ENCODE peak calls at places on chromosome 5, in seven cellular contexts. Q is Caco-2, I is lung, Y is IMR-90, K is psoas muscle, U is colonic mucosa, S is GM06990. L is an unnamed sample.

GRCh38 chr5:14400611-14401010 is 181.0 kb upstream of the OTULINL start:
- DNase-seq in Q (no peak), S (no peak), U (no peak), I (no peak), K (no peak), Y (no peak), L (no peak)

GRCh38 chr5:175728885-175729828 is 71.3 kb downstream of the HRH2 start:
- DNase-seq in U (no peak), Y (no peak), Q (peak), S (no peak), I (no peak), K (no peak), L (peak)

GRCh38 chr5:55847837-55848236 is 3.3 kb upstream of the IL31RA start:
- DNase-seq in U (no peak), K (no peak), S (no peak), Y (peak), I (no peak), Q (no peak), L (no peak)

GRCh38 chr5:10689391-10690081 is 71.5 kb downstream of the DAP start:
- DNase-seq in I (no peak), Y (peak), U (no peak), S (peak), K (no peak), Q (no peak), L (peak)

GRCh38 chr5:79924936-79925893 is 65.8 kb downstream of the MTX3 start:
- DNase-seq in I (no peak), Y (peak), S (no peak), K (no peak), U (no peak), Q (no peak), L (peak)

GRCh38 chr5:144468542-144468941 is 297.9 kb downstream of the KCTD16 start:
- DNase-seq in I (no peak), Q (no peak), U (no peak), Y (no peak), K (no peak), S (no peak), L (no peak)

GRCh38 chr5:146699129-146699528 is 179.4 kb downstream of the PPP2R2B start:
- DNase-seq in K (no peak), U (no peak), I (no peak), Y (no peak), S (no peak), Q (no peak), L (no peak)

GRCh38 chr5:90709323-90710148 is 150.9 kb downstream of the ADGRV1 start:
- DNase-seq in U (peak), I (peak), Y (peak), K (no peak), S (no peak), Q (peak), L (peak)

GRCh38 chr5:81335946-81336345 is 34.6 kb downstream of the ZCCHC9 start:
- DNase-seq in K (no peak), Q (no peak), U (no peak), Y (no peak), I (no peak), S (no peak), L (no peak)

GRCh38 chr5:178215263-178216002 is 11.1 kb downstream of the HNRNPAB start:
- DNase-seq in I (no peak), Q (no peak), S (no peak), U (peak), Y (no peak), K (no peak), L (no peak)

DNA sequence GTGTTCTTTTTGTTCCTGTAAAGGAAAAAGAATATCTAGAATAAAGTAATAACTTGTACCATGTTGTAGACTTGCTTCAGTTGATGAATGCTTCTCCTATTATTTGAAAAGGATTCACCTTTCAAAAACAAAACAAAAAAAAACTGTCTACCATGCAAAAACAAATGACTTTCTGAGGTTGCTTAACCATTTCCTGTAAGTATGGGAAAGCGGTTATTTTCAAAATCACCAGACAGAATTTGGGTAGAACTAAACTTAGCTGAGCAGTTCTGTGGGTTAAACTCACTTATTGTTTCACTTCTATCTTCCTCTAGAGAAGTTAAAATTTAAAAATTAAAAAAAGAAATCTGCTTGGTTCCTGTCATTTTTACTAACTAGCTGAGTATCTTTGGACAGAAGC is 25.2 kb downstream of the LNPEP start:
- DNase-seq in I (no peak), S (peak), U (no peak), Q (no peak), Y (no peak), K (no peak), L (peak)
- H3K4me3 ChIP-seq in I (no peak), S (no peak), U (no peak), Q (no peak), Y (no peak), K (no peak), L (no peak)

GRCh38 chr5:103041071-103041676 is 78.8 kb downstream of the GIN1 start:
- DNase-seq in Y (peak), I (no peak), U (no peak), K (no peak), Q (no peak), S (no peak), L (peak)

GRCh38 chr5:103035701-103036100 is 84.2 kb downstream of the GIN1 start:
- DNase-seq in Q (no peak), S (no peak), Y (no peak), I (no peak), U (no peak), K (no peak), L (no peak)

GRCh38 chr5:103036601-103037000 is 83.3 kb downstream of the GIN1 start:
- DNase-seq in Q (no peak), I (no peak), K (no peak), S (no peak), Y (no peak), U (no peak), L (no peak)

GRCh38 chr5:103034662-103035392 is 85.1 kb downstream of the GIN1 start:
- DNase-seq in Y (no peak), Q (no peak), I (no peak), U (no peak), S (no peak), K (no peak), L (no peak)

GRCh38 chr5:103037673-103038455 is 82.1 kb downstream of the GIN1 start:
- DNase-seq in Y (peak), U (no peak), K (no peak), I (no peak), S (no peak), Q (no peak), L (no peak)
- TF ChIP-seq CTCF in Y (peak), U (no peak), K (no peak), I (no peak), S (no peak), Q (no peak), L (no peak)

GRCh38 chr5:158819840-158820620 is 279.7 kb downstream of the EBF1 start:
- DNase-seq in I (no peak), Q (no peak), U (no peak), K (no peak), Y (peak), S (peak), L (peak)
- H3K4me3 ChIP-seq in I (no peak), Q (no peak), U (no peak), K (no peak), Y (no peak), S (peak), L (no peak)

DNA sequence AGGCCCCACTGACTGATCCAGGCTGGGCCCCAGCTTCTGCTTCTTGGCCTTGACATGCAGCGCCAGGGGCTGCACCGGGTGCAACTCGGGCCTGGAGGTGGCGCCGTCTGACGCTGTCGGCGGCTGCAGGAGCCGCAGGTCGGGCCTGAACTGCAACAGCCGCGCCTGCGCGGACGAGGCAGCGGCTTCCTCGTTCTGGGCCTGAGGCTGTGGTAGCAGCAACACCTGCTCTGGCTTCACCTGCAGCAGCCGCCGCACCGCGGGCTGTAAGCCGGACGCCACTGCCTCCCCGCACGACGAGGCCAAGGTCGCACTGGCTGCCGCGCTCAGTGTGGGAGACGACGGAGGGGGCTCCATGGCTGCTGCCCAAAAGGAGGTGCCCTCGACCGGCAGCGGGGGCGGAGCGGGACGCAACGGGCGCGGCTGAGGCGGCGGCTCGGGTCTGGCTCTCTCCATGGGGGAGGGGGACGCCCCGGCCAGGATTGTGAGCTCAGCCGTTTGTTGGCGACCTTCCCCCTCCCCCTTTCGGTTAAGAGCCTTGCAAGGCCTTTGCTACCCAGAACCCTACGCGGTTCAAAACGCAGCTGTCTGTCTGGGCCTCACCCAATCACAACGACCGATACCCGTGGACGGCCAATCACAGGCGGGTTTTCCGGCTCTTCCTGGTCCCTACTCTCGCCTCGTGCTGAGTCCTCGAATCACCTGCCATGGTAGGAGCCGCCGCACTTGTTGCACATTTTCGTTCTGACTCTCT is 438 bp downstream of the SOX30 start:
- DNase-seq in K (peak), U (peak), S (peak), I (peak), Y (no peak), Q (peak), L (peak)
- TF ChIP-seq CTCF in K (no peak), U (no peak), S (peak), I (peak), Y (no peak), Q (peak), L (peak)

DNA sequence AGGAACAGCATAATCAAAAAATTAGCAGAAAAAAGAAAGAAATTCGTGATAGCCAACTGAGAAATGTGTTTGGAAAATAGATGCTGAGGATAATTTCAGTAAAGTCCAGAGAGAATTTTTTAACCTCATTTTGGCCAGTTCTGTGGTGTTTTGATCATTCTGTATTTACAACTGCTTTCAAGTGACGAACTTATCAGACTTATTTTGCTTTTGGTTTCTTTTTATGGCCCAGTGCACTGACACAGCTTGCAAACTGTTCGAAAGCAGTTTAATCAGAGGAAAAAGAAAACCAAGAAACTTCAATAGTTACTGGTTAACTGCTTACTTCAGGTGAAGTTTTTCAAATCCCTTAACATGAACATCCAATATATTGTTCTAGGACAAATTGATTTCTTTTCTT is 1.9 kb downstream of the SDHA start:
- DNase-seq in Y (no peak), S (no peak), Q (no peak), K (no peak), I (no peak), U (no peak), L (peak)
- H3K4me3 ChIP-seq in Y (no peak), S (peak), Q (no peak), K (peak), I (no peak), U (peak), L (peak)

GRCh38 chr5:6827815-6828214 is 114.6 kb downstream of the TENT4A start:
- DNase-seq in S (no peak), Q (no peak), I (no peak), U (no peak), K (no peak), Y (no peak), L (no peak)

GRCh38 chr5:6826756-6827155 is 113.5 kb downstream of the TENT4A start:
- DNase-seq in I (no peak), S (no peak), U (no peak), K (no peak), Q (no peak), Y (no peak), L (no peak)

GRCh38 chr5:6831678-6832077 is 118.4 kb downstream of the TENT4A start:
- DNase-seq in I (no peak), Y (no peak), K (no peak), U (no peak), Q (no peak), S (no peak), L (no peak)

GRCh38 chr5:6830643-6831239 is 117.5 kb downstream of the TENT4A start:
- DNase-seq in U (no peak), Q (no peak), I (no peak), Y (no peak), K (no peak), S (no peak), L (no peak)

DNA sequence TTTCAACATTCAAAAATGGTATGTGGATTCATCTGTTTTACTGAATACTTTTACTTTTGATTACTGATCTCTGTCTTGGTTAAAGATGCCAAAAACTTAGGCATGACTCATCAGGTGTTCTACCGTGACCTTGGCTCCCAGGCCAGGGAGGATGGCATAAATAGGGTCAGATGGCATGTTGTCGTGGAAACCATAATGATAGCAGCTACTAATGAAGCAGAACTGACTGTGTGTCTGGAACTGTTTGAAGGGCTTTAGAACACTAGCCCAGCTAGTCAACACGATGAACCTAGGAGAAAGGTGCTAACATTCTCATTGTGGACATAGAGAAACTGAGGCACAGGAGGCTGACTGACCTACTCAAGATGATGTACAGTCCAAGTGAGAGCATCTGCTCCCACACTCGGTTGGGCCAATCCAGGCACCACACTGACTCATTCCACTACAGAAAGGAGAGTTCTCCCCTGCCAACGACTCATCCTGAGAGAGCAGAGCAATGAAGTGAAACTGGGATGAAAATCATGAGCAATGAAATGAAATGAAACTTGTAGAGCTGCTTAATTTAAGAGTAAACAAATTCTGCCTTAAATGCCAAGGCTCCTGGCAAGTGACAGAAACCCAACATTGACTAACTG is 116.0 kb downstream of the TENT4A start:
- DNase-seq in I (no peak), U (no peak), S (peak), Q (no peak), Y (no peak), K (no peak), L (peak)
- TF ChIP-seq CTCF in I (no peak), U (no peak), S (no peak), Q (no peak), Y (no peak), K (no peak), L (no peak)

GRCh38 chr5:111278824-111279504 is 54.8 kb downstream of the CAMK4 start:
- DNase-seq in K (peak), Y (no peak), Q (peak), U (peak), S (peak), I (peak), L (peak)
- H3K4me3 ChIP-seq in K (no peak), Y (no peak), Q (no peak), U (no peak), S (no peak), I (no peak), L (no peak)

GRCh38 chr5:150710165-150710564 is 9.3 kb upstream of the RBM22 start:
- DNase-seq in K (no peak), Q (no peak), I (no peak), Y (no peak), U (no peak), S (no peak), L (no peak)
- TF ChIP-seq CTCF in K (peak), Q (no peak), I (no peak), Y (peak), U (no peak), S (peak), L (peak)

GRCh38 chr5:109452661-109453060 is 42.9 kb upstream of the PJA2 start:
- DNase-seq in U (no peak), Y (peak), I (no peak), S (no peak), Q (no peak), K (no peak), L (no peak)

GRCh38 chr5:109455598-109456096 is 45.9 kb upstream of the PJA2 start:
- DNase-seq in I (peak), S (peak), U (no peak), Q (no peak), K (no peak), Y (peak), L (peak)

GRCh38 chr5:109451161-109451560 is 41.4 kb upstream of the PJA2 start:
- DNase-seq in U (no peak), Q (no peak), Y (no peak), S (no peak), K (no peak), I (no peak), L (no peak)

GRCh38 chr5:109453251-109453650 is 43.5 kb upstream of the PJA2 start:
- DNase-seq in Q (no peak), U (no peak), K (no peak), I (no peak), S (no peak), Y (peak), L (peak)

GRCh38 chr5:109454726-109455505 is 45.1 kb upstream of the PJA2 start:
- DNase-seq in I (no peak), Y (peak), S (no peak), Q (no peak), K (no peak), U (no peak), L (peak)
- H3K4me3 ChIP-seq in I (no peak), Y (no peak), S (no peak), Q (no peak), K (no peak), U (no peak), L (no peak)

L was measured in cardiac fibroblast.